ENCODE peak calls at places on chromosomes 4 and X, in four cellular contexts. H is ascending aorta; L is naive thymus-derived CD4-positive, alpha-beta T cell; M is endothelial cell of umbilical vein. O is an unnamed sample.

GRCh38 chr4:96642486-96642885 is 802.6 kb downstream of the PDHA2 start:
- DNase-seq in H (no peak), L (no peak), M (no peak), O (no peak)

GRCh38 chrX:2848806-2849420 is 20.2 kb downstream of the GYG2 start:
- DNase-seq in H (no peak), L (no peak), M (no peak), O (peak; percentile 68)

GRCh38 chr4:122854860-122855259 is 28.2 kb downstream of the FGF2 start:
- DNase-seq in H (no peak), L (no peak), M (no peak), O (no peak)

GRCh38 chr4:11480683-11481082 is 52.0 kb upstream of the HS3ST1 start:
- DNase-seq in H (peak; percentile 30), L (peak; percentile 10), M (peak; percentile 62), O (no peak)

GRCh38 chr4:12636191-12636590 is 847.9 kb downstream of the RAB28 start:
- DNase-seq in H (no peak), L (no peak), M (no peak), O (peak; percentile 43)

GRCh38 chrX:18424482-18425198 is 768 bp upstream of the CDKL5 start:
- DNase-seq in H (no peak), L (peak; percentile 4), M (peak; percentile 41), O (peak; percentile 31)

GRCh38 chr4:181959121-181959520 is 284.1 kb upstream of the TENM3 start:
- DNase-seq in H (no peak), L (no peak), M (no peak), O (peak; percentile 90)

GRCh38 chrX:39677987-39678840 is 419.5 kb downstream of the BCOR start:
- DNase-seq in H (no peak), L (no peak), M (no peak), O (no peak)

GRCh38 chr4:109872950-109873656 is 25.2 kb downstream of the LRIT3 start:
- DNase-seq in H (no peak), L (no peak), M (no peak), O (no peak)

GRCh38 chrX:45351478-45351877 is 150.8 kb upstream of the DIPK2B start:
- DNase-seq in H (no peak), L (no peak), M (no peak), O (no peak)

GRCh38 chrX:154717824-154718223 is 33.1 kb downstream of the GAB3 start:
- DNase-seq in H (no peak), L (peak; percentile 8), M (no peak), O (peak; percentile 69)

GRCh38 chrX:154721155-154721554 is 29.7 kb downstream of the GAB3 start:
- DNase-seq in H (no peak), L (no peak), M (no peak), O (no peak)

GRCh38 chrX:154718607-154719006 is 32.3 kb downstream of the GAB3 start:
- DNase-seq in H (no peak), L (no peak), M (no peak), O (no peak)

GRCh38 chrX:154720067-154720466 is 30.8 kb downstream of the GAB3 start:
- DNase-seq in H (no peak), L (no peak), M (no peak), O (no peak)

DNA sequence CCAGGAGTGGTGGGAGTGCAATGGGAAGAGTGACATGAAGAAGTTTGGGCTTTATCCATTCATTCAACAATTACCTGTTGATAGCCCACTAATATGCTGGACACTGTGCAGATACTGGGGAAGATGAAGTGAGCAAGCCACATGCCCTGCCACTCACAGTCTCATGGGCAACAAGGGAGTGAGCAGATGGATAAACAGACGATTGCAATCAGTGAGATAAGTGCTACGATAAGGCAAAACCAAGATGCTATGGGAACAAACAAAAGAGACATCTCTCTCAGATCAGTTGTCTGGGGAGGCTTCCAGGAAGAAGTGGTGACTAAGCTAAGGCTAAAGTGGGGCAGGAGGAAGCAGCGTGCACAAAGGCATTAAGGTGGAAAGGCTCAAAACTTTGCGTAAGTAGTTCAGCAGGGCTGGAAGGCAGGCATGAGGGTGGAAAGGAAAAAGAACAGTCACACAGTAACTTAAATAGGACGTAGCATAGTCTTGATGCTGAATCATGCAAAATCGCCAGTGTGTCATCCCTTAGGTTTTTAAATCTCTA is 31.7 kb downstream of the GAB3 start:
- DNase-seq in H (no peak), L (no peak), M (peak; percentile 57), O (no peak)
- H3K4me1 ChIP-seq in H (no peaks in the 10 kb centered on the region), L (peaks cover 52% of the 10 kb centered on the region), M (peaks cover 30% of the 10 kb centered on the region), O (peaks cover 28% of the 10 kb centered on the region)

DNA sequence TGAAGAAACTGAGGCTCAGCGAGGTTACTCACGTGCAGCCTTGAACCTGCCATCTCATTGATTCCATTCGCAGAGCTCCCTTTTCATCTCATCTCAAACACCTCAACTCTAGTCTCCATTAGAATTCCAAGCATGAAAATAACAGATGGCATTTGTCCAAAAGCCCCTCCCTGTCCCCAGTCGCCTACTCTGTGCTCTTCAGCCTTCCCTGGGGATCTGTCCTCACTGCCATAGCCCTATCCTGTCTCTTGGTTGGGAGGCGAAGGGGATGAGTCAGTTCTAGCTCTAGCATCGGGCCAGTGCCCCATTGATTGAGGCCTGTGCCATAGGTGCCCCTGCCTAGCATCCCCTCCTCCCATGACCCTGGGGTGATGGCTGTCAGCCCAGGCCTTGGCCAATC is 134.0 kb upstream of the PJA1 start:
- DNase-seq in H (no peak), L (no peak), M (no peak), O (no peak)
- H3K4me1 ChIP-seq in H (no peaks in the 10 kb centered on the region), L (no peaks in the 10 kb centered on the region), M (no peaks in the 10 kb centered on the region), O (no peaks in the 10 kb centered on the region)

GRCh38 chrX:154728791-154729190 is 22.1 kb downstream of the GAB3 start:
- DNase-seq in H (no peak), L (no peak), M (no peak), O (no peak)
- H3K4me1 ChIP-seq in H (peaks cover 48% of the 10 kb centered on the region), L (peaks cover 64% of the 10 kb centered on the region), M (peaks cover 82% of the 10 kb centered on the region), O (peaks cover 55% of the 10 kb centered on the region)

DNA sequence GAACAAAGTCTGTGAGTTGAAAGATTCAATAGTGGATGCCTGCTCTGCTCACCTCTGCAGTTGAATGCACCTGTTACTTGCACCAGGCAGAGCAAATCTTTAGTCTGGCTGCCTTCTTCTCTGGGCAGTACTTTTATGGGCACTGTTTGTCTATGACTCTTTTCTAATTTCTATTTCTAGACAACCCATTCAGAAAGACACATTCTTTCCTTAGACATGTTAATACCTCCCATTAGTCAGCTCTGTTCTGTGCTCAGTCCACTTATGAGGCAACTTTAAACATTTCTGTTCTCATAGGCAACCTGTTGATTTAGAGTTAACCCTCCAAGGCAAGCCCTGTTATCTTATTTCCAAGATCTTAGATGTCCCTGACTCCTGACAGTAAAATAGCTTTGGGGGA is 108.9 kb downstream of the SYNPO2 start:
- DNase-seq in H (no peak), L (no peak), M (no peak), O (no peak)
- H3K4me1 ChIP-seq in H (peaks cover 37% of the 10 kb centered on the region), L (no peaks in the 10 kb centered on the region), M (no peaks in the 10 kb centered on the region), O (no peaks in the 10 kb centered on the region)

GRCh38 chrX:47198687-47199080 is 5.1 kb downstream of the UBA1 start:
- DNase-seq in H (no peak), L (no peak), M (no peak), O (no peak)

GRCh38 chrX:47199286-47199685 is 5.7 kb downstream of the UBA1 start:
- DNase-seq in H (no peak), L (no peak), M (no peak), O (no peak)

GRCh38 chrX:47201545-47201944 is 7.9 kb downstream of the UBA1 start:
- DNase-seq in H (no peak), L (no peak), M (no peak), O (no peak)

GRCh38 chrX:47202316-47202715 is 8.7 kb downstream of the UBA1 start:
- DNase-seq in H (no peak), L (no peak), M (no peak), O (no peak)

GRCh38 chrX:47200385-47201150 is 6.9 kb downstream of the UBA1 start:
- DNase-seq in H (no peak), L (no peak), M (no peak), O (no peak)
- H3K4me1 ChIP-seq in H (peaks cover 12% of the 10 kb centered on the region), L (peaks cover 12% of the 10 kb centered on the region), M (peaks cover 18% of the 10 kb centered on the region), O (peaks cover 13% of the 10 kb centered on the region)